ENCODE peak calls at places on chromosomes 5 and 9, in five cellular contexts. Z is GM23248, A is IMR-90, J is astrocyte, R is Caco-2. N is an unnamed sample.

GRCh38 chr9:79277916-79278447 is 293.8 kb upstream of the TLE4 start:
- DNase-seq in J (no peak), Z (no peak), R (no peak), A (no peak), N (peak; percentile 45)

GRCh38 chr5:24226492-24226891 is 418.3 kb downstream of the CDH10 start:
- DNase-seq in Z (peak; percentile 41), A (no peak), J (peak; percentile 12), R (no peak), N (no peak)

GRCh38 chr5:57435701-57436134 is 46.9 kb downstream of the ACTBL2 start:
- DNase-seq in J (peak; percentile 100), A (peak; percentile 99), Z (peak; percentile 83), R (peak; percentile 72), N (no peak)

GRCh38 chr5:62306494-62307363 is 723 bp downstream of the KIF2A start:
- DNase-seq in J (peak; percentile 34), A (peak; percentile 35), Z (peak; percentile 74), R (peak; percentile 44), N (peak; percentile 68)

GRCh38 chr5:150589791-150590601 is 50.5 kb upstream of the SYNPO start:
- DNase-seq in A (peak; percentile 62), J (no peak), R (peak; percentile 58), Z (peak; percentile 57), N (peak; percentile 80)

GRCh38 chr5:179906795-179907569 is 715 bp downstream of the TBC1D9B start:
- DNase-seq in A (peak; percentile 7), J (no peak), Z (peak; percentile 60), R (peak; percentile 42), N (peak; percentile 35)

GRCh38 chr9:34036625-34037024 is 12.1 kb downstream of the UBAP2 start:
- DNase-seq in R (no peak), Z (no peak), A (no peak), J (no peak), N (no peak)

GRCh38 chr9:84991506-84991855 is 322.0 kb downstream of the NTRK2 start:
- DNase-seq in Z (no peak), A (no peak), J (no peak), R (no peak), N (no peak)

GRCh38 chr9:136942112-136942880 is 2.2 kb downstream of the FBXW5 start:
- DNase-seq in Z (no peak), J (no peak), A (no peak), R (no peak), N (peak; percentile 20)

GRCh38 chr5:126884269-126884819 is 107.4 kb downstream of the LMNB1 start:
- DNase-seq in J (peak; percentile 84), Z (peak; percentile 93), R (no peak), A (peak; percentile 96), N (peak; percentile 36)

GRCh38 chr9:28735943-28736342 is 1162.7 kb upstream of the C9orf72 start:
- DNase-seq in R (no peak), Z (no peak), A (no peak), J (no peak), N (no peak)

GRCh38 chr5:142671801-142672200 is 14.1 kb downstream of the FGF1 start:
- DNase-seq in J (peak; percentile 88), A (peak; percentile 85), R (no peak), Z (peak; percentile 82), N (no peak)

DNA sequence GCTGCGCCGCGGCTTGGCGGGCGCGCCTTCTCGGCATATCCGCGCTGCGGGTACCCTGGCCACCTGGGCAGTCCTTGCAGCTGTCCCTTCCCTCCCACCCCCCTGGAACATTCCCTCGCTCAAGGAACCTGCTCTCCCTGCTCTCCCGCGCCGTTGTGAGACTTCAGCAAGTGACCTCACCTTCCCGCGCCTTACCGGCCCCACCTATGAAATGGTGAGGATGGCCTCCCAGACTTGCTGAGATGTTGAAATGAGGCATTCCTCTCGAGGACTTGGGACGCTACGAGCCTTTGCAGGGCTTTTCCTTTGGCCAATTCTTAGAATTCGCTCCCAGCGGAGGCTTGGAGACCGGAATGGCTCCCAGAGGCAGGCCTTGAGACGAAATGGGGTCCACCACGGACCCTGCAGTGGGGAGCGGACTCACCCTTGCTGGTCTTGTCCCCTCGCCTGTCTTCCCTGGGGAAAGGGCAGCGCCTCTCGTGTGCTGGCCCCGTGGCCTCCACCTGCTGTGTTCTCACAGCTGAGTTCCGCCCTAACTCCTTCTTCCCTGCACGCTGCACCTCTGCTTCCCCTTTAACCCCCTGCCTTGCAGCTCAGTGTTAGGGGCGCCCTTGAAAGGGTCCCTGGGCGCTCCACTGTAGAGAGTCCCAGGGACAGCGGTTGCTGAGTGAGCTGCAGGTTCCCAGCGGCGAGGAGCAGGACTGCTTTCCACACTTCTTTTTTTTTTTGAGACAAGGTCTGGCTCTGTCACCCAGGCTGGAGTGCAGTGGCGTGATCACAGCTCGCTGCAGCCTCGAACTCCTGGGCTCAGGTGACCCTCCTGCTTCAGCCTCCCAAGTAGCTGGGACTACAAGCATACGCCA is 907 bp downstream of the HMCN2 start:
- DNase-seq in A (no peak), J (no peak), Z (no peak), R (no peak), N (no peak)
- H3K4me3 ChIP-seq in A (no peak overlapping the region), J (no peak overlapping the region), Z (no peak overlapping the region), R (no peak overlapping the region), N (peak overlapping the region; percentile 46)

DNA sequence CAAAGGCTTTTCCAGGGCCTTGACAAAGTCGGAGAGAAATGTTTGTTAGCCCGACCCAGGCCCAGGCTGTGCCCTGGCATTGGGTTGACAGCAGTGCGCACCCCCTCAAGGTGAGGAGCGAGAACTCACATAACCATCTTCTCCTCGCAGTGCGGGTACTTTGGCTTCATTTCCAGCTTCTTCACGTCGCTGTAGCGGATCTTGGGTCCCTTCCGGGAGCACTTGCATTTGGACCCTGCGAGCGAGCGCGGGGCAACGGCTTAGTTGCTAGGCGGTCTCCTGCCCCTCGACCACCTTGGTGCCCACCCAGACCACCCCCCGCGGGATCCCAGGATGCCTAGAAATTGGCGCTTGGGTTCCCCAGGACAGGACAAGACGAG is 496 bp downstream of the CXCL14 start:
- DNase-seq in R (no peak), Z (no peak), A (no peak), J (no peak), N (no peak)
- H3K4me3 ChIP-seq in R (no peak overlapping the region), Z (peak overlapping the region; percentile 57), A (no peak overlapping the region), J (peak overlapping the region; percentile 50), N (no peak overlapping the region)

GRCh38 chr5:55715519-55716078 is 3.5 kb upstream of the SLC38A9 start:
- DNase-seq in R (no peak), J (no peak), A (no peak), Z (no peak), N (no peak)

GRCh38 chr5:55713871-55714270 is 1.7 kb upstream of the SLC38A9 start:
- DNase-seq in R (no peak), J (no peak), A (peak; percentile 18), Z (no peak), N (no peak)

GRCh38 chr5:55714749-55715148 is 2.6 kb upstream of the SLC38A9 start:
- DNase-seq in A (no peak), R (no peak), J (no peak), Z (no peak), N (no peak)

GRCh38 chr5:55712023-55712859 is at the start of gene SLC38A9:
- DNase-seq in A (peak; percentile 91), J (peak; percentile 86), Z (peak; percentile 98), R (peak; percentile 97), N (peak; percentile 94)

GRCh38 chr5:55714339-55714738 is 2.2 kb upstream of the SLC38A9 start:
- DNase-seq in J (no peak), Z (no peak), A (no peak), R (peak; percentile 17), N (no peak)
- H3K4me3 ChIP-seq in J (no peak overlapping the region), Z (no peak overlapping the region), A (no peak overlapping the region), R (no peak overlapping the region), N (no peak overlapping the region)

GRCh38 chr9:88739373-88739772 is 204.4 kb downstream of the NXNL2 start:
- DNase-seq in R (no peak), J (no peak), Z (no peak), A (no peak), N (peak; percentile 75)
- H3K4me3 ChIP-seq in R (no peak overlapping the region), J (no peak overlapping the region), Z (no peak overlapping the region), A (no peak overlapping the region), N (no peak overlapping the region)

GRCh38 chr9:72980183-72980582 is 27.3 kb upstream of the ALDH1A1 start:
- DNase-seq in A (no peak), J (no peak), R (no peak), Z (no peak), N (no peak)

GRCh38 chr9:72979405-72980100 is 26.7 kb upstream of the ALDH1A1 start:
- DNase-seq in Z (no peak), J (no peak), R (no peak), A (no peak), N (no peak)

GRCh38 chr9:72980600-72981265 is 27.9 kb upstream of the ALDH1A1 start:
- DNase-seq in J (no peak), R (no peak), Z (no peak), A (no peak), N (no peak)

GRCh38 chr9:72978724-72979123 is 25.9 kb upstream of the ALDH1A1 start:
- DNase-seq in A (no peak), Z (peak; percentile 63), J (peak; percentile 18), R (no peak), N (no peak)

DNA sequence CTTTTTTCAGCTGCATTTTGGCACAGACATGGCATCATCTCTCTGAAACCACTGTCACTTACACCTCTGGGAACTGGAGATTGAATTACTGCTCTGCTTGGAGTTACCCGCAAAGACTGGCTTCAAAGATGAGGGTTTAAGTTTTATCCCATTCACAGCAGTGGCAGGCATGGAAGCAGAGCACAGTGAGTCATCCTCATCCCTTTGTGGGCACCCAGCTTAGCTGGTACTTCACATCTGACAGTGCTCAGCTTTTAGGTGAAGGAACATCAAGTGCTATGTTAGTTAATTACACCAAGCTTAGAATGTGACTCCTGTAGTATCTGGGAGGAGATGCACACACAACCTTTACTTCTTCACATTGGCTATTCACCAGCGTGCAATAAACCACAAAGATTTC is 24.8 kb upstream of the ALDH1A1 start:
- DNase-seq in J (no peak), R (no peak), A (no peak), Z (peak; percentile 36), N (no peak)
- H3K4me3 ChIP-seq in J (no peak overlapping the region), R (no peak overlapping the region), A (no peak overlapping the region), Z (no peak overlapping the region), N (no peak overlapping the region)

GRCh38 chr9:92506184-92506857 is 24.0 kb upstream of the ASPN start:
- DNase-seq in J (peak; percentile 97), R (no peak), A (peak; percentile 95), Z (peak; percentile 94), N (no peak)
- H3K4me3 ChIP-seq in J (no peak overlapping the region), R (no peak overlapping the region), A (no peak overlapping the region), Z (peak overlapping the region; percentile 64), N (no peak overlapping the region)

DNA sequence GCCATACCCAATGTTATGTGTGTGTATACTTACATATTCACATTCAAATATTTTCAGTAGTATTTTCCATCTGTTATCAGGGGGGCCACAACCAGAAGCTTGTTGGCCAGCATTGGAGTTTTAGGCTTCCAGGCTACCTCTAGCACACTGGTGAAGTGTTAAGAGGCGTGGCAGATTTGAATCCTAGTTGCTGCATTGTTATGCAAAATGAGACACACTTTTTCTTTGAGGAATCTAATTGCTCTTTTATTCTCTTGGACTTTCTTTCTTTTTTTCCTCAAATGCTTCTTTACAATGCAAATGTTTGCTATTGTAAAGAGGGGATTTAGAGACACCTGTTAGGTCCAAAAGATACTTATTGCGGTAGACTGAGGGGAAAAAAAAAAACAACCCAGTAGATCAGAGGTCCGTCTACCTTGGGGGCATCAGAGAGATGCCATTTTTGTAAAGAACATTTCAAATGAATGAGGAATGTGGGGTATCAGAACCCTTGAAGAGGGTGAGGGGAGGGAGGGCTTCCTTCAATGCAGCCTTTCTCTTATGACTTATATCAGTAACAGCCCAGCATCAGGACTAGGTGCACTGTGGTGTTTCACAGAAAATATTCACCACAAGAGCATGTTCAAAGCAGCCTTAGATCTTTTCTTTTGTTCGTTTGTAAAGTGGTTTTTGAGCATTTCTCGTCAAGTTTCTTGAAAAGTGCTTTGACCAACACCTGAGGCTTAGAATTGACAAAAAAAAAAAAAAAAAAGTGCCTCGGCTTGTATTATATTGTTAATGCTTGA is 3.8 kb downstream of the SMARCA2 start:
- DNase-seq in A (no peak), J (no peak), Z (peak; percentile 28), R (no peak), N (no peak)
- H3K4me3 ChIP-seq in A (no peak overlapping the region), J (peak overlapping the region; percentile 79), Z (peak overlapping the region; percentile 82), R (no peak overlapping the region), N (no peak overlapping the region)

N was measured in BE2C.